ENCODE peak calls at places on chromosomes 16 and 17, in six cellular contexts. C, G, F, J, L and R are unnamed samples.

GRCh38 chr17:35170968-35171771 is 23.0 kb downstream of the SLC35G3 start:
- DNase-seq in C (no peak), G (peak; percentile 37), F (no peak), J (no peak), L (peak; percentile 53), R (peak; percentile 23)

GRCh38 chr17:20993863-20994778 is 48.7 kb downstream of the USP22 start:
- DNase-seq in C (no peak), G (no peak), F (no peak), J (no peak), L (no peak), R (no peak)

GRCh38 chr16:21267298-21267697 is 10.8 kb downstream of the CRYM start:
- DNase-seq in C (no peak), G (no peak), F (no peak), J (no peak), L (no peak), R (no peak)

GRCh38 chr17:74529243-74529642 is 2.0 kb downstream of the CD300LB start:
- DNase-seq in C (no peak), G (no peak), F (no peak), J (no peak), L (no peak), R (no peak)

GRCh38 chr16:49851468-49851787 is 4.5 kb downstream of the ZNF423 start:
- DNase-seq in C (no peak), G (no peak), F (no peak), J (no peak), L (peak; percentile 35), R (no peak)

GRCh38 chr17:74677558-74678466 is 34.9 kb downstream of the CD300LF start:
- DNase-seq in C (no peak), G (peak; percentile 69), F (no peak), J (no peak), L (no peak), R (no peak)

GRCh38 chr16:54158986-54159385 is 127.6 kb downstream of the IRX3 start:
- DNase-seq in C (no peak), G (no peak), F (no peak), J (no peak), L (no peak), R (no peak)

GRCh38 chr16:88561485-88562369 is 8.5 kb upstream of the ZC3H18 start:
- DNase-seq in C (no peak), G (peak; percentile 57), F (peak; percentile 75), J (no peak), L (peak; percentile 42), R (peak; percentile 56)

GRCh38 chr17:72661093-72661944 is 431.2 kb downstream of the SLC39A11 start:
- DNase-seq in C (no peak), G (no peak), F (no peak), J (peak; percentile 98), L (no peak), R (no peak)

GRCh38 chr17:13051876-13052275 is 34.0 kb upstream of the ELAC2 start:
- DNase-seq in C (no peak), G (no peak), F (no peak), J (no peak), L (no peak), R (no peak)

GRCh38 chr17:72997559-72997958 is 94.9 kb downstream of the SLC39A11 start:
- DNase-seq in C (no peak), G (no peak), F (no peak), J (no peak), L (no peak), R (no peak)

GRCh38 chr17:79298801-79299200 is 224.2 kb downstream of the ENGASE start:
- DNase-seq in C (no peak), G (no peak), F (no peak), J (no peak), L (no peak), R (no peak)

GRCh38 chr16:87534030-87534653 is 41.3 kb upstream of the ZCCHC14 start:
- DNase-seq in C (no peak), G (no peak), F (no peak), J (no peak), L (peak; percentile 31), R (no peak)
- TF ChIP-seq MYC in C (no peak), G (no peak), F (no peak), J (no peak), L (no peak), R (no peak)

DNA sequence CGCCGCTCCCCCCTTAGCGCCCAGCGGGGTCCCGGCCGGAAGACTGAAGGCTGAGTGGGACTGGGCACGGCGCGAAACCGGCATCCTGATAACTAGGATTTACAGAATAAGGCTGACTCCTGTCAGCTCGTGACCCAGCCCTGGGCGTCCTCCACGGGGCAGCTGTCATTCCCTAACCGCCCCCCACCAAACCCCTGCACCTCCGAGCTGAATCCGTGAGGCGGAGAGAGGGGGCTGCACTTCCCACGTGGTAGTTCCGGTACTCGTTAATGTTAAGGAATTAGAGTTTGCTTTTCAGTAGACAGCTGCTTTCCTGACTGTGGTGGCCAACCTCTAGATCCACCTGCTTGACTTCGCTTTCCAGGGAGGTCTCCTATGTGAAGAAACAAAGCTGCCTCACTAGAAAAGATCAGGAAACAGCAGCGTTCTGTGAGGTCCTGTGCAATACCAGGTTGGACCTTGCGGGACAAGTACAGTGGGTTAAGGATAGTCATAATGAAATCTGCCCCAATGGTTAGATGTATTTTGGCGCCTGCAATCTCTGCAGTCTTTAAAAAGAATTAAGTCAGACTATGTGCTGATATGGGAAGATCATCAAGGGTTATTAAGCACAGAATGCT is 1.0 kb upstream of the WBP2 start:
- DNase-seq in C (no peak), G (peak; percentile 56), F (no peak), J (peak; percentile 64), L (peak; percentile 57), R (no peak)
- TF ChIP-seq MYC in C (no peak), G (peak; percentile 54), F (no peak), J (no peak), L (no peak), R (no peak)

DNA sequence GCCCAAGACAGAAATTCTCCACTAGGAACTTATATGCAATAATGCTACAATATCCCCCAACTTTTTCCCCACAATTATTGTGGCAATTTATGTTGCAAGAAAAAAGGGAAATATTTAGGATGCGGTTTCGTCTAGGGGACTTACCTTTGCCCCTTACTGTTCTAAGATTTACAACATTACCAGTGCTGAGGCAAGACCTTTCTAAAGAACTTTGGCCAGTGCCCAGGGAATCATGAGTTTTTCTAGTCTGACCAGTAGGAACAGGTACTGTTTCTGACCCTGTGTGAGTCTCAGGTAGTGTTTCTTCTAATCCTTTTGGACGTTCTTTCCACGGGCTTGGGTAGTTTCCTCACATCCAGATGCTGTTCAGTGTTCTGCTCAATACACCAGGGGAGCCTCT is 373.7 kb downstream of the HAPSTR1 start:
- DNase-seq in C (no peak), G (no peak), F (no peak), J (no peak), L (no peak), R (no peak)
- TF ChIP-seq MYC in C (no peak), G (no peak), F (no peak), J (no peak), L (no peak), R (no peak)

DNA sequence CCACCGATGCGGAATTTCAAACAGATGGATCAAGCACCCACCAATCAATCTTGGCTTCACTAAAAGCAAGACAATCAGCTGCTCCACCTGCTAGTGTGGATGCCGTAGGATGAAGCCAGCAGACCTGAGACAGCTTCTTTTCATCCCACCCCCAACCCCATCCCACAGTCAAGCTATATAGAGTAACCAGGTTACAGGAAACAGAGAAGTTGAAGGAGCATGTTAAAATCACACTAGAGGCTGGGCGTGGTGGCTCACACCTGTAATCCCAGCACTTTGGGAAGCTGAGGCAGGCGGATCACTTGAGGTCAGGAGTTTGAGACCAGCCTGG is 37.7 kb downstream of the CMTM4 start:
- DNase-seq in C (no peak), G (no peak), F (no peak), J (no peak), L (no peak), R (no peak)
- TF ChIP-seq MYC in C (no peak), G (no peak), F (no peak), J (no peak), L (no peak), R (no peak)

DNA sequence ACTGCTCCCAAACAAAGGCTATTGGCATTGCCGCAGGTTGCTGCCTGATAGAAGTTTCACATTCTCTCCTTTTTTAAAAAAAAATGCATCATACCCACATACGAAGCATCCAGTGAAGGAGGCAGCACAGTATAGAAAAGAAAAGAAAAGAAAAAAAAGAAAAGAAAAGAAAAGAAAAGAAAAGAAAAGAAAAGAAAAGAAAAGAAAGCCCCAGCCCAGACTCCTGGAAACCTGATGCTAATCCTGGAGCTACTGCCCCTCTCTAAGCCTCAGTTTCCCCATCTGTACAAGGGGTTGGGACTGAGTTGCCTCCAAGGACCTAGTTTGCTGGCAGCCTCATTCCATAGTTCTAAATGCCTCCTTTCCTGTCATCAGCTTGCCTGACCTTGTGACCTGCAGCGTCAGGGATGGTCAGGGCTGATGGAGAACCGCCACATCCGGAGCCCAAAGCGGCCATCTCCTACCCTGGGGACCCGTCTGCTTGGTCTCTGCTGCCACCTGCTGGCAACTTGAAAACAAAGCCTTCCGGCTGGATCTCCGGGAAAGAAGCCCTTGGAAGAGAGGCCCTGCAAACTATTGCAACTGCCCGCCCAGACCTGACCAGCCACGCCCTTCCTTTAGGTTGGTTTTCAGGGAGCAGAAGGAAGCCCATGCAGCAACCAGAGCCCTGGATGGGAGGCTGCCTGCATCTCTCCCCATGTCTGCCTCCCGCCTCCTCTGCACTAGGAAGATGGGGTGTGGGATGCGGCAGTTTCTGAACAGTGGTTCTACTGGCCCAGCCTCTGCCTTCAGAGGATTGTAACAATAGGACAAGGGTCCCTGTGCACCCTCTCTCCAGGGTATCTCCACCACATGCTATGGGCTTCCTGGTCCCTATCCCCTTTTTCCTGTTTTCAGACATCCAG is 13.0 kb downstream of the AIPL1 start:
- DNase-seq in C (no peak), G (peak; percentile 84), F (peak; percentile 87), J (peak; percentile 66), L (peak; percentile 51), R (peak; percentile 70)
- TF ChIP-seq MYC in C (no peak), G (no peak), F (no peak), J (no peak), L (no peak), R (no peak)

GRCh38 chr17:34167359-34167758 is 87.7 kb upstream of the CCL2 start:
- DNase-seq in C (no peak), G (no peak), F (no peak), J (no peak), L (no peak), R (no peak)
- TF ChIP-seq MYC in C (no peak), G (no peak), F (no peak), J (no peak), L (no peak), R (no peak)

GRCh38 chr16:66026211-66026610 is 340.3 kb upstream of the CDH5 start:
- DNase-seq in C (no peak), G (peak; percentile 5), F (no peak), J (no peak), L (no peak), R (peak; percentile 34)

GRCh38 chr16:66020061-66020460 is 346.4 kb upstream of the CDH5 start:
- DNase-seq in C (no peak), G (no peak), F (no peak), J (no peak), L (no peak), R (no peak)

GRCh38 chr16:66025751-66026150 is 340.7 kb upstream of the CDH5 start:
- DNase-seq in C (no peak), G (no peak), F (no peak), J (no peak), L (no peak), R (no peak)

DNA sequence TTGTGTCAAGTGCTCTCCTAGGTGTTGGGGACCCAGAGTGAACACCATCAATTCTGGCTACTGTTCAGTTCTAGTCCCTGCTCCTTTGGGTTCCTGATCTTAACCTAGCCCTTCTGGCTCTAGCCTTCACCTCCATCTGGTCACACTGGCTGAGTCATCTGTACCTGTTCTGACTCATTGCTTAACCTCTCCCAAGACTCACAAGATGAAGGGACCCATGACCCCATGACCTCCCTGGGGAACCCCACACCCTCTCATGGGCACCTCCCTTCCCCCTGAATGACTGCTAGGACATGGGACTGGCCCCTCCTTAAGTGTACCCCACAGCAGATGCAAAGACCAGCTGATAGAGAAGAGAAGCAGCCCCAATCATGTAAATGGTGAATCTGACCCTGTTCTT is 345.8 kb upstream of the CDH5 start:
- DNase-seq in C (no peak), G (peak; percentile 7), F (no peak), J (no peak), L (no peak), R (no peak)
- TF ChIP-seq MYC in C (no peak), G (no peak), F (no peak), J (no peak), L (no peak), R (no peak)